ENCODE peak calls at places on chromosomes 12 and 14, in nine cellular contexts. S is astrocyte; H is CD4-positive, alpha-beta T cell; Z is fibroblast of lung; G is GM20000; M is brain microvascular endothelial cell; Y is cardiac fibroblast; A is IMR-90; W is mammary epithelial cell. V is an unnamed sample.

GRCh38 chr12:124481257-124481750 is 86.1 kb downstream of the NCOR2 start:
- DNase-seq in G (no peak), A (no peak), H (no peak), M (no peak), Y (no peak), Z (no peak), S (no peak), W (no peak), V (no peak)

GRCh38 chr12:102740157-102741032 is 176.6 kb downstream of the PAH start:
- DNase-seq in W (peak; percentile 1), M (peak; percentile 20), G (peak; percentile 28), H (no peak), A (peak; percentile 36), Y (peak; percentile 41), Z (peak; percentile 38), S (peak; percentile 16), V (peak; percentile 41)

GRCh38 chr14:105060751-105061427 is 4.3 kb downstream of the GPR132 start:
- DNase-seq in M (no peak), Y (no peak), H (peak; percentile 24), S (no peak), Z (no peak), W (no peak), A (no peak), G (no peak), V (no peak)

GRCh38 chr14:32472512-32473472 is 143.7 kb downstream of the AKAP6 start:
- DNase-seq in M (peak; percentile 63), Y (peak; percentile 77), H (no peak), A (peak; percentile 81), G (no peak), Z (peak; percentile 78), S (peak; percentile 74), W (peak; percentile 63), V (peak; percentile 67)

GRCh38 chr12:72560370-72560769 is 288.2 kb downstream of the TRHDE start:
- DNase-seq in H (no peak), A (no peak), M (no peak), Z (no peak), G (no peak), Y (no peak), W (no peak), S (no peak), V (no peak)

GRCh38 chr14:87934185-87934584 is 58.8 kb downstream of the GALC start:
- DNase-seq in M (no peak), Y (no peak), A (peak; percentile 4), Z (no peak), S (no peak), W (no peak), H (no peak), G (no peak), V (no peak)

GRCh38 chr12:750356-751191 is 1.8 kb upstream of the WNK1 start:
- DNase-seq in W (no peak), S (no peak), Y (no peak), Z (no peak), G (no peak), A (no peak), H (no peak), M (no peak), V (no peak)

GRCh38 chr12:65282840-65283239 is 4.4 kb downstream of the MSRB3 start:
- DNase-seq in S (no peak), W (no peak), G (no peak), M (no peak), H (no peak), Z (peak; percentile 14), Y (no peak), A (no peak), V (no peak)

GRCh38 chr12:47816646-47817271 is 2.9 kb downstream of the HDAC7 start:
- DNase-seq in M (no peak), Z (no peak), A (no peak), G (no peak), Y (peak; percentile 57), H (no peak), S (no peak), W (no peak), V (no peak)

GRCh38 chr12:47818701-47819543 is 781 bp downstream of the HDAC7 start:
- DNase-seq in G (peak; percentile 83), H (peak; percentile 32), S (no peak), Y (peak; percentile 37), M (no peak), W (no peak), Z (no peak), A (no peak), V (peak; percentile 46)

GRCh38 chr12:47818382-47818700 is 1.4 kb downstream of the HDAC7 start:
- DNase-seq in Z (no peak), G (no peak), A (peak; percentile 43), S (no peak), H (no peak), W (no peak), M (no peak), Y (peak; percentile 36), V (no peak)

GRCh38 chr12:47817272-47818006 is 2.3 kb downstream of the HDAC7 start:
- DNase-seq in A (no peak), Y (peak; percentile 40), G (no peak), S (no peak), Z (no peak), M (no peak), W (no peak), H (no peak), V (peak; percentile 18)

DNA sequence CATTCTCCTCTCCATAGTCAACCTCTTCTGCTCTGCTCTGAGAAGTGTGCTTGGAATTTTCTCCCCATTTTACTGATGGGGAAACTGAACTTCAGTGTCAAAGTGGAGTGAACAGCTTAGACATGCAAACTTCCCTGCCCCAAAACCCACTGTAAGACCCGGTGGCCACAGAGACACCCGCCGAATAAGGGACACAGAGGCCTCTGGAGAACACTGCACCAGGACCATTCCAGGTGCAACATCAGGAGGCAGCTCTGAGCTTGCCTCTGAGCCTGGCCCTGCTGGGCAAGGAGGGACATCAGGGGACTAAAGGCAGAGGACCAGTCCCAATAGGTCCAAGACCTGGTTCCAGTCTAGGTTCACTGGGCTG is 1.7 kb downstream of the HDAC7 start:
- DNase-seq in Y (no peak), H (no peak), M (no peak), S (no peak), Z (no peak), G (no peak), W (no peak), A (no peak), V (no peak)
- TF ChIP-seq CTCF in Y (no peak), H (no peak), M (peak; percentile 16), S (no peak), Z (no peak), G (no peak), W (peak; percentile 12), A (no peak), V (no peak)

DNA sequence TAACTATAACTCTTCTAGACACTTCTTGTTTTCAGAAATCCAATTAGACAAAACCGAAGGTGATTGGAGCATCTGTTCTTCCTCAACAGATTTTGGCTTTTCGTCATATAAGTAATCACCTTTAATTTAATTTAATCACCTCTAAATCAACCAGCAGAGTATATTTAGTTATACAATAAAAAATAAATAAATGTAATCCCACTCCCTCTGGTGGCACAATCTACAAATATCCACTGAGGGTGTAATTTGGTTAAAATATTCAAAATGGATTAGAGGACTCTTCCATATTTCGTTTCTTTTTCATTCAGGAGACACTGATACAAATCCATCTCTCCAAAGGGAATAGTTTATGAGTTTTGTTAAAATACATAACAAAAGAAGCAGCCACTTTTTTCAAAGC is 18.3 kb upstream of the SLC35F4 start:
- DNase-seq in Z (no peak), S (no peak), H (no peak), Y (no peak), W (no peak), A (no peak), M (no peak), G (no peak), V (no peak)
- TF ChIP-seq CTCF in Z (no peak), S (no peak), H (no peak), Y (peak; percentile 8), W (peak; percentile 30), A (peak; percentile 6), M (peak; percentile 10), G (no peak), V (peak; percentile 59)

GRCh38 chr12:6691473-6691872 is 2.3 kb upstream of the ZNF384 start:
- DNase-seq in A (peak; percentile 74), W (no peak), S (peak; percentile 37), G (no peak), Y (peak; percentile 22), H (no peak), M (peak; percentile 12), Z (no peak), V (peak; percentile 69)

GRCh38 chr12:6685814-6686213 is 3.4 kb downstream of the ZNF384 start:
- DNase-seq in H (no peak), A (no peak), Y (no peak), S (no peak), M (no peak), Z (no peak), G (no peak), W (no peak), V (no peak)

GRCh38 chr12:6688543-6688999 is 604 bp downstream of the ZNF384 start:
- DNase-seq in G (no peak), W (no peak), H (peak; percentile 36), Y (no peak), S (peak; percentile 9), M (peak; percentile 2), Z (no peak), A (peak; percentile 13), V (no peak)

GRCh38 chr12:6692888-6693287 is 3.7 kb upstream of the ZNF384 start:
- DNase-seq in G (no peak), W (no peak), M (no peak), Y (no peak), Z (no peak), A (no peak), H (no peak), S (no peak), V (no peak)

DNA sequence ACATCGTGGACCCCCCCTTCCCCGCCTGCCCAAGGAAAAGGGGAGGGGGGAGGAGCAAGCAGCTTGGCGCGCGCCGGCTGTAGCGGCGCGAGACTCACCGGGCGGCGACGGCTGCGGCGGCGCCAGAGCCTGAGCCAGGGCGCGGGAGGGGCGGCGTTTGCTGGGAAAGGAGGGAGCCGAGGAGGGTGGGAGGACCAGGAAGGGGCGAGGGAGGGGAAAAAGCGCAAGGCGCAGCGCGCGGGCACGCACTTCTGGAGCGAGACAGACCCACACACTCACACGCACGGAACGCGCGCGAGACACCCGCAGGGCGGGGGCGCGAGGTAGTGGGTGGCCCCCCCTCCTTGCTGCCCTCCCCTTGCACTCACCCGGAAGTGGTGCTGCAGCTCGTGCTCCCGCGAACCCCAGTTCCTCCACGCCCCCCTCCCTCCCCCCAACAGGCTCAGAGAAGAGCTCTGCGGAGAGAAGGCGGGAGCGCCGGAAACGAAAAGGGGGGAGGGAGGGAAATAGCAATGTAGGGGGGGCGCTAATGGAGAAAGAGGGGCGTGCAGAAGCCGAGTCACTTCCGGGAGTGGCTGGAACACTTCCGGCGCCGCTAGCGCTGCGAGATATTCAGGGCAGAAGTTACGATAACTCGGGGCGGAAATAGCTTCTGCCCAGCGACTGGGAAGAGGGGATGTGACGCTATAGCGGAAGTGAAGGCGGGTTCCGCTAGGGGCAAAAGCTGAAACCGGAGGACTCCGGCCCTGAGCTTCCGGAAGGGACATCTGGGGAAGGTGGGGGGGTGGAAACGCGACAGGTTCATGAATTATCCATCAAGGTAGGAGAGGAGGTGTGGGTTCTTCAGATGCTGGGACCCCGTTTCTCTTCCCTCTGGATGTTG is at the start of gene ZNF384:
- DNase-seq in W (peak; percentile 99), H (peak; percentile 95), G (peak; percentile 97), Z (peak; percentile 99), A (peak; percentile 99), S (peak; percentile 98), Y (peak; percentile 100), M (peak; percentile 98), V (peak; percentile 99)
- TF ChIP-seq CTCF in W (peak; percentile 9), H (peak; percentile 30), G (no peak), Z (no peak), A (no peak), S (peak; percentile 6), Y (peak; percentile 1), M (peak; percentile 43), V (peak; percentile 48)

GRCh38 chr14:100723135-100723883 is 3.4 kb upstream of the DLK1 start:
- DNase-seq in Y (no peak), A (no peak), H (no peak), M (no peak), G (no peak), S (no peak), W (no peak), Z (no peak), V (no peak)
- TF ChIP-seq CTCF in Y (no peak), A (no peak), H (no peak), M (no peak), G (no peak), S (no peak), W (no peak), Z (no peak), V (no peak)

V was measured in HFFc6.